ENCODE peak calls at places on chromosomes 4 and X, in four cellular contexts. A is lung, G is RWPE1, B is astrocyte. P is an unnamed sample.

GRCh38 chrX:107574054-107574683 is 54.1 kb upstream of the PRPS1 start:
- DNase-seq in B (peak), G (peak), A (no peak), P (no peak)

GRCh38 chrX:70461026-70461425 is 16.4 kb downstream of the DLG3 start:
- DNase-seq in A (no peak), G (no peak), B (no peak), P (no peak)

GRCh38 chr4:30720021-30720655 is at the start of gene PCDH7:
- DNase-seq in A (no peak), G (peak), B (peak), P (peak)

GRCh38 chrX:40778861-40779575 is 43.7 kb upstream of the MED14 start:
- DNase-seq in G (no peak), A (no peak), B (peak), P (no peak)

GRCh38 chr4:42048394-42048793 is 58.1 kb downstream of the SLC30A9 start:
- DNase-seq in B (peak), G (peak), A (no peak), P (no peak)

GRCh38 chr4:146343199-146343598 is 128.9 kb downstream of the REELD1 start:
- DNase-seq in A (no peak), G (no peak), B (no peak), P (no peak)

GRCh38 chr4:169203891-169204290 is 66.9 kb downstream of the SH3RF1 start:
- DNase-seq in G (no peak), B (no peak), A (no peak), P (no peak)

GRCh38 chr4:174749091-174749490 is 80.0 kb downstream of the GLRA3 start:
- DNase-seq in B (peak), G (no peak), A (no peak), P (no peak)

GRCh38 chr4:65416875-65417274 is 253.4 kb downstream of the EPHA5 start:
- DNase-seq in A (no peak), B (peak), G (no peak), P (no peak)

GRCh38 chrX:35406386-35406785 is 391.8 kb upstream of the MAGEB16 start:
- DNase-seq in B (no peak), A (no peak), G (peak), P (no peak)
- TF ChIP-seq CTCF in B (no peak), A (no peak), G (no peak), P (no peak)

GRCh38 chr4:1310796-1311715 is 21.4 kb downstream of the MAEA start:
- DNase-seq in B (no peak), G (no peak), A (no peak), P (no peak)
- H3K27ac ChIP-seq in B (no peak), G (peak), A (no peak), P (peak)

DNA sequence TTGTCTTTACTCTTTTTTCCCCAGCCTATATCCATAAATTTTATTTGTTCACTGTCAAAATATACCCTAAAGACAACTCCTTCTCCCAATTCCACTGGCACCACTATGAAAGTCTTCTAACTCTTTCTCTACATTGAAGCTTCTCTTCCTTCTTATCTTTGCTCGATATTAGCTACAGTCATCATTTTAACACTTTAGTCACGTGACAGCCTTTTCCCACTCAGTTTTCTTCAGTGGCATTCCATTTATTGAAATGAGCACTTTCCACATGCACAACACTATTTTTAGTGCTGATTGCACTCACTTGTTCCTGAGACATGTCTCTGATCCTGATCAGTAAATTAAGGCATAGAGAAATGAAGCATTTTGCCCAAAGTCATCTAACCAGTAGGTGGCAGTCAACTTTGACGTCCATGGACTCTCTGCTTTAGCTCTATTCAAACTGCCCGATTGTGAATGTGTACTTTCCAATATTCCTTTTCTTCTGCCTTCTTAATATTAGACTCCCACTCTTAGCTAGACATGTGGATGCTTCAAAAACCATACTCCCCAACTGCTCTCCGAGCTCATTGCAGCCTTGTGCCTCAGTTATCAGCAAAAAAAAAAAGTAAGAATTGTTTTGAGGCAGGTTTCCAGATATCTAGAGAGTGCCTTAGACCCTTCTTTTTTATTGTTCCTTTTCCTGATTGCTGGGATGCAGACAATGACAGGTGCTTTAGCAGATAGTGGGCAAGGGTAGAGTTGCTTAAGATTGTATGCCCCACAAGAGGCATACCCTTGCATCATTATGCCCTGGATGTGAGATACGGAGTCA is 394.4 kb upstream of the ADGRL3 start:
- DNase-seq in A (no peak), B (peak), G (peak), P (no peak)
- TF ChIP-seq CTCF in A (peak), B (peak), G (peak), P (peak)

GRCh38 chr4:4559596-4559995 is 17.7 kb upstream of the STX18 start:
- DNase-seq in G (no peak), A (no peak), B (peak), P (no peak)

GRCh38 chr4:4554234-4554633 is 12.4 kb upstream of the STX18 start:
- DNase-seq in A (no peak), B (no peak), G (no peak), P (no peak)

GRCh38 chr4:4555916-4556315 is 14.1 kb upstream of the STX18 start:
- DNase-seq in B (peak), G (no peak), A (no peak), P (no peak)

GRCh38 chr4:4560136-4560535 is 18.3 kb upstream of the STX18 start:
- DNase-seq in B (peak), G (no peak), A (no peak), P (no peak)

DNA sequence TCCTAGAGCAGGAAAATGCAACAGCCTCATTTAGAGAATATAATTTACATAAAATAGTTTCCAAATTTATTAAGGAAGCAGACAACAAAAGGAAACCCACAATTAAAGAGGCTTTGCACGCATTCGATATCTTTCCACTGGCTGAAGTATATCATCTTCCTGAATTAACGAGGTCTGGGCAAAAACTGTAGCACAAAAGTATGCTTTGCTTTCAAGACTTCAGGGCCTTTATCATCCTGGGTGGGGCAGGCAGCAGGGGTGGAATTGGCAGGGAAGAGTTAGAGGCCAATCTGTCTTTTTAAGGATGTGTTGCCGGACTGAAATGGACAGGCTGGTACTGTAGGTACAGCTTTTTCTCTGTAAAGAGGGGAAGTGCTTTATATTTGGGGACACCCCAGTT is 17.0 kb upstream of the STX18 start:
- DNase-seq in A (no peak), B (peak), G (no peak), P (no peak)
- H3K27ac ChIP-seq in A (no peak), B (no peak), G (no peak), P (no peak)

DNA sequence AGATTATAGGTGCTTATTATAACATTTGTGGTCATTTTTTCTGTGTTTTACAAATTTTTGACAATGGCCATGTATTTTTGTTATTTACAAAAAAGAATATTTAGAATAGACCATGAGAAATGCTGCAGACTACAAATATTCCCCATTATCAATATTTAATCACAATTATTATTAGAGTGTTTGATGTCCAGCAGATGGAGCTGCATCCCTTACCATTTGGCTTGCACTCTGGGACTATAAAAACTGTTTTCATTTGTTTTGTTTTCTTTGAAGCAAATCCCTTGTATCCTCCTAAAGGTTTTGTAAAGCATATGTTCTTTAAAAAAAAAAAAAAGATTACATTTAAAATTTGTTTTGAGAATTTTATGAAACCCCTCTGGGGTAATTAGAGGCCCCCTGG is 85.6 kb upstream of the CXorf66 start:
- DNase-seq in B (no peak), A (no peak), G (peak), P (no peak)
- TF ChIP-seq CTCF in B (peak), A (no peak), G (peak), P (no peak)

GRCh38 chr4:82522472-82522871 is 39.3 kb downstream of the TMEM150C start:
- DNase-seq in B (no peak), A (no peak), G (no peak), P (no peak)

GRCh38 chr4:82523179-82523578 is 38.6 kb downstream of the TMEM150C start:
- DNase-seq in B (no peak), A (no peak), G (no peak), P (no peak)

GRCh38 chr4:82519072-82519471 is 42.7 kb downstream of the TMEM150C start:
- DNase-seq in A (no peak), B (peak), G (no peak), P (no peak)

GRCh38 chr4:82517043-82517442 is 44.7 kb downstream of the TMEM150C start:
- DNase-seq in B (peak), G (no peak), A (no peak), P (no peak)

DNA sequence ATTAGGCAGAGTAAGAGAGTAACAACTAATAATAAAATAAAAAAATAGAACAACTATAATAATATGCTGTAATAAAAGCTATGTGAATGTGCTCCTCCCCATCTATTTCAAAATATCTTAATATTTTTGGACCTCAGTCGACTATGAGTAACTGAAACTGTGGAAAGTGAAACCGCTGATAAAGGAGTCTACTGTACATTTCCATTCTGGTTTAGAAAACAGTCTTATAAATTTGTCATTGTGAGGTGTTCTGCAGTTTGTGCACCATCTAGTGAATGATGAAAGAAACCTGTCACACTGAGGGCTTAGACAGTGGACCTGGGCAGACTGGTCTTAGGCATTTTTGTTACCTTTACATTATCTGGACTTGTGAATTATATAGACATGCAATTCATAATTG is 42.0 kb downstream of the TMEM150C start:
- DNase-seq in B (no peak), A (no peak), G (no peak), P (no peak)
- H3K27ac ChIP-seq in B (no peak), A (no peak), G (no peak), P (no peak)

DNA sequence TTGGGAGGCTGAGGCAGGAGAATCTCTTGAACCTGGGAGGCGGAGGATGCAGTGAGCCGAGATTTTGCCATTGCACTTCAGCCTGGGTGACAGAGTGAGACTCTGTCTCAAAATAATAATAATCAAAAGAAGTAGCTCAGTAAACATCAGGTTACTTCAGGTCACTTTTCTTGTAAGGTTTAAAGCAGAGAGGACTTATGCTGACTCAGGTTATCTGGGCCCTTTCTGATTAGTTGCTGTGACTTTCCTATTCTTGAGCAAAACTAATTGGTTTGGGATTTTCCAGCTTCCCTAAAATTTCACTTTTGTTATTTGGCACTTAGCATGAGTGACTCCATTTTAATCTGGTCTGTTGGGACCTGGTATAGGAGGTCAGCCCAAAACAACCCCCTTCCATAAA is 812.9 kb downstream of the NLGN4X start:
- DNase-seq in G (no peak), A (no peak), B (no peak), P (no peak)
- TF ChIP-seq CTCF in G (no peak), A (no peak), B (no peak), P (no peak)

GRCh38 chr4:158560284-158560683 is 38.6 kb downstream of the RXFP1 start:
- DNase-seq in G (no peak), A (no peak), B (no peak), P (no peak)
- H3K27ac ChIP-seq in G (no peak), A (no peak), B (no peak), P (no peak)